ENCODE peak calls at places on chromosomes 2 and 18, in four cellular contexts. D is HCT116, L is HepG2, N is GM23338. T is an unnamed sample.

GRCh38 chr2:241540391-241540765 is 18.2 kb upstream of the BOK start:
- DNase-seq in D (no peak), L (no peak), N (no peak), T (no peak)

GRCh38 chr2:86172610-86173009 is 22.7 kb downstream of the IMMT start:
- DNase-seq in D (no peak), L (no peak), N (no peak), T (no peak)

GRCh38 chr18:51724790-51725721 is 527.6 kb upstream of the MEX3C start:
- DNase-seq in D (no peak), L (no peak), N (peak), T (peak)

GRCh38 chr18:22432672-22433137 is 15.0 kb upstream of the CTAGE1 start:
- DNase-seq in D (peak), L (no peak), N (no peak), T (peak)

GRCh38 chr18:33440384-33441043 is at the start of gene CCDC178:
- DNase-seq in D (no peak), L (no peak), N (peak), T (peak)

GRCh38 chr2:199458806-199459285 is 1.1 kb upstream of the SATB2 start:
- DNase-seq in D (no peak), L (no peak), N (peak), T (no peak)

GRCh38 chr2:22579341-22579740 is 805.6 kb upstream of the KLHL29 start:
- DNase-seq in D (no peak), L (no peak), N (no peak), T (no peak)

GRCh38 chr2:67451086-67451832 is 54.1 kb downstream of the ETAA1 start:
- DNase-seq in D (no peak), L (peak), N (no peak), T (peak)

GRCh38 chr2:110979834-110980612 is 140.7 kb upstream of the BCL2L11 start:
- DNase-seq in D (no peak), L (no peak), N (peak), T (no peak)

GRCh38 chr18:8949206-8949605 is 153.3 kb upstream of the NDUFV2 start:
- DNase-seq in D (no peak), L (no peak), N (no peak), T (no peak)
- TF ChIP-seq EZH2 in D (no peak), L (no peak), N (no peak), T (no peak)

GRCh38 chr2:109128466-109129355 is at the start of gene SH3RF3:
- DNase-seq in D (no peak), L (no peak), N (peak), T (peak)
- TF ChIP-seq EZH2 in D (no peak), L (peak), N (no peak), T (peak)

GRCh38 chr2:91839904-91840868 is 3031.0 kb upstream of the TEKT4 start:
- DNase-seq in D (no peak), L (no peak), N (no peak), T (no peak)
- TF ChIP-seq EZH2 in D (no peak), L (peak), N (no peak), T (no peak)

GRCh38 chr2:37325625-37326071 is 1.0 kb upstream of the PRKD3 start:
- DNase-seq in D (no peak), L (no peak), N (no peak), T (no peak)
- TF ChIP-seq EZH2 in D (no peak), L (peak), N (no peak), T (no peak)

GRCh38 chr2:26968001-26968400 is 2.4 kb upstream of the MAPRE3 start:
- DNase-seq in D (no peak), L (no peak), N (no peak), T (peak)

GRCh38 chr2:26969089-26969844 is 1.2 kb upstream of the MAPRE3 start:
- DNase-seq in D (no peak), L (no peak), N (no peak), T (no peak)

GRCh38 chr2:26970244-26970927 is at the start of gene MAPRE3:
- DNase-seq in D (peak), L (peak), N (peak), T (peak)

GRCh38 chr2:26971911-26972786 is 1.7 kb downstream of the MAPRE3 start:
- DNase-seq in D (no peak), L (no peak), N (no peak), T (no peak)

GRCh38 chr2:26970928-26971627 is 641 bp downstream of the MAPRE3 start:
- DNase-seq in D (no peak), L (no peak), N (peak), T (no peak)
- TF ChIP-seq EZH2 in D (no peak), L (no peak), N (no peak), T (no peak)

GRCh38 chr2:232421189-232421785 is 14.6 kb downstream of the ALPG start:
- DNase-seq in D (peak), L (no peak), N (peak), T (no peak)

GRCh38 chr2:232422051-232422450 is 15.4 kb downstream of the ALPG start:
- DNase-seq in D (no peak), L (no peak), N (no peak), T (no peak)

GRCh38 chr2:232419245-232420072 is 12.8 kb downstream of the ALPG start:
- DNase-seq in D (no peak), L (no peak), N (peak), T (no peak)

GRCh38 chr2:232420073-232420454 is 13.4 kb downstream of the ALPG start:
- DNase-seq in D (no peak), L (no peak), N (peak), T (no peak)

DNA sequence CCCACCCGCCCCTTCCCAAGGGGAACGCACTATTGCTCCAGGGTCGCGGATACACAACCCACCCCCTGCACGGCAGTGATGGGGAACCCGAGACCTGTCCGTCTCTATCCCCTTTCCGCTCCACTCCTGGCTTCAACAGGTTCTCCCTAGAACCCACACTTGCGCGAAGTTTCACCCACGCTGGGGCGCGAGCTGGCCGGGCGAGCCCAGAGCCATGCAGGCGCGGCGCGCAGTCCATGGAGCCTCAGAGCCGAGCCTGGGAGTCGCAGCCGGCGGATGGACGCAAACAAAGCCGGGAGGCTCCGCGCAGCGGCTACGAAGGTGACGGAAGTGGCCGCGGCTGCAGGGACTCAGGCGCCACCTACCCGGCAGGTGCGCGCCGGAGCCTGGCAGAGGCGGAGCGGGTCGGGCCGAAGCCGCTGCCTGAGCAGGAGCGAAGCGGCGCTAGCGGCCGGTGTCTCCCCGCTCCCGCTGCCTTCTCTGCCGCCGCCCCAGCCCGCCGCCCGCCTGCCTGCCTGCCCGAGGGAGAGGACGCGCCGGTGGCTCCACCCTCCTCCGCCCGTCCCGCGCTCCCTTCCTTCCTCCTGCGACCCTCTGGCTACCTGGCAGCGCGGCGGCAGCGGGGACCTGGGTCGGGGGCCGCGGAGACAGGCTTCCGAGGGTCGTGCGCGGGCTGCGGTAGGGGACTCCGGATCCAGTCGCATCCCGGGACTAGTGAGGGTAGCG is 14.0 kb downstream of the ALPG start:
- DNase-seq in D (no peak), L (peak), N (peak), T (peak)
- TF ChIP-seq EZH2 in D (no peak), L (no peak), N (no peak), T (peak)

GRCh38 chr2:176114120-176114929 is 2.3 kb upstream of the HOXD10 start:
- DNase-seq in D (no peak), L (peak), N (no peak), T (no peak)
- TF ChIP-seq EZH2 in D (no peak), L (no peak), N (peak), T (no peak)

DNA sequence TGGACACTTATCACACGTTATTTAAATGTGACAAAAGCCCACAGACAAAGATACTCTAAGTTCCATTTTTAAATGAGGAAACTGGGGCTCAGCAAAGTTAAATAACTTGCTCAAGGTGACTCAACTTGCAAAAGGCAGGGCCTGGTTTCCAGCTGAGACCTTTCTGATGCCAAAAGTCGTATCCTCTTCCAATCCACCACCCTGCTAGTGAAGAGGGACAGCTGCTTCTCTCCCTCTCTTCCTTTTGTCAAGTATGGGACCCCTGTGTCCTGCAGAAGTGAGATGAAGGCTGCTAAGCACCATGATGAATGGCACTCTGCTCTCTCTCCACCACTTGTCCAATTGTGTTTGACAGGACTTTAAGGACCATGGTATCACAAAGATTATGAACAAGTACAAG is 140.9 kb downstream of the DYM start:
- DNase-seq in D (no peak), L (no peak), N (peak), T (no peak)
- TF ChIP-seq EZH2 in D (no peak), L (no peak), N (no peak), T (no peak)

T was measured in hepatocyte.